ENCODE peak calls at places on chromosomes 5 and 9, in ten cellular contexts. B is endothelial cell of umbilical vein; I is foreskin keratinocyte; N is tibial artery; D is GM23338; W is spleen; M is heart left ventricle; C is CD4-positive, alpha-beta T cell; J is HCT116; E is thyroid gland. L is an unnamed sample.

GRCh38 chr5:81305783-81306182 is 4.4 kb downstream of the ZCCHC9 start:
- DNase-seq in C (no peak), N (no peak), E (no peak), I (no peak), M (no peak), J (no peak), B (no peak), W (no peak), D (no peak), L (no peak)

GRCh38 chr9:101737165-101737704 is 1.2 kb downstream of the GRIN3A start:
- DNase-seq in I (no peak), J (no peak), E (no peak), M (no peak), W (no peak), D (peak), B (no peak), C (no peak), N (no peak), L (no peak)

GRCh38 chr5:35853652-35854051 is 3.0 kb upstream of the IL7R start:
- DNase-seq in J (no peak), M (no peak), I (no peak), E (peak), D (no peak), C (peak), W (no peak), N (no peak), B (no peak), L (peak)

GRCh38 chr5:13029211-13029610 is 915.3 kb downstream of the DNAH5 start:
- DNase-seq in E (no peak), I (no peak), C (no peak), J (no peak), N (no peak), D (no peak), M (no peak), W (no peak), B (no peak), L (no peak)

GRCh38 chr5:83375049-83375710 is 96.4 kb upstream of the VCAN start:
- DNase-seq in N (no peak), I (no peak), J (no peak), B (no peak), W (no peak), M (no peak), E (no peak), D (no peak), C (no peak), L (no peak)

GRCh38 chr9:82570226-82570625 is 492.7 kb downstream of the RASEF start:
- DNase-seq in E (no peak), B (no peak), D (no peak), C (no peak), M (no peak), J (no peak), N (no peak), I (no peak), W (no peak), L (no peak)

GRCh38 chr5:56647109-56647863 is 168.1 kb upstream of the MAP3K1 start:
- DNase-seq in B (no peak), J (no peak), W (no peak), I (no peak), M (no peak), D (no peak), E (no peak), C (no peak), N (no peak), L (no peak)

GRCh38 chr9:120412425-120412951 is 167.5 kb downstream of the CDK5RAP2 start:
- DNase-seq in W (no peak), N (no peak), M (no peak), E (no peak), D (peak), J (no peak), I (peak), B (no peak), C (no peak), L (no peak)

GRCh38 chr5:78972654-78973428 is 12.3 kb downstream of the ARSB start:
- DNase-seq in I (no peak), J (no peak), B (peak), W (no peak), M (peak), N (peak), C (no peak), E (peak), D (no peak), L (peak)

GRCh38 chr9:137321726-137322361 is 19.8 kb upstream of the NRARP start:
- DNase-seq in B (no peak), W (peak), M (no peak), E (no peak), J (no peak), D (no peak), N (no peak), C (no peak), I (no peak), L (peak)

GRCh38 chr5:180271205-180271604 is 20.7 kb downstream of the MAPK9 start:
- DNase-seq in D (no peak), M (no peak), W (no peak), N (no peak), B (no peak), E (no peak), C (no peak), I (no peak), J (no peak), L (no peak)

GRCh38 chr5:4019841-4020240 is 424.2 kb downstream of the IRX1 start:
- DNase-seq in M (no peak), D (no peak), J (no peak), B (no peak), N (no peak), I (no peak), W (no peak), C (no peak), E (no peak), L (no peak)

GRCh38 chr9:90546200-90546599 is 96.4 kb downstream of the DIRAS2 start:
- DNase-seq in M (no peak), W (no peak), B (no peak), D (peak), N (no peak), C (no peak), I (peak), J (no peak), E (peak), L (no peak)

GRCh38 chr5:50550274-50550673 is 109.2 kb upstream of the EMB start:
- DNase-seq in C (no peak), I (no peak), D (peak), N (no peak), B (no peak), E (no peak), W (no peak), M (no peak), J (no peak), L (no peak)

GRCh38 chr5:93892481-93892880 is 151.1 kb upstream of the POU5F2 start:
- DNase-seq in J (no peak), B (no peak), N (no peak), W (no peak), M (no peak), E (no peak), D (no peak), C (no peak), I (no peak), L (no peak)

GRCh38 chr9:116190997-116191396 is 37.4 kb downstream of the PAPPA start:
- DNase-seq in I (peak), J (no peak), E (no peak), W (no peak), D (no peak), C (no peak), M (no peak), N (no peak), B (no peak), L (no peak)

GRCh38 chr5:129972774-129973173 is 68.5 kb downstream of the CHSY3 start:
- DNase-seq in W (no peak), N (no peak), D (no peak), M (no peak), J (no peak), C (no peak), I (no peak), E (no peak), B (no peak), L (no peak)

GRCh38 chr5:36457511-36458260 is 148.7 kb upstream of the SLC1A3 start:
- DNase-seq in W (no peak), J (no peak), C (no peak), B (no peak), E (no peak), D (peak), I (no peak), M (no peak), N (no peak), L (no peak)

GRCh38 chr5:141917760-141918159 is 5.9 kb upstream of the DELE1 start:
- DNase-seq in C (no peak), D (no peak), W (no peak), I (no peak), M (no peak), N (no peak), B (no peak), J (no peak), E (no peak), L (no peak)

GRCh38 chr9:116951588-116952433 is 264.7 kb downstream of the TRIM32 start:
- DNase-seq in M (no peak), E (no peak), D (no peak), J (no peak), N (no peak), I (peak), C (no peak), W (no peak), B (no peak), L (no peak)

GRCh38 chr5:65248896-65249295 is 232.8 kb downstream of the ADAMTS6 start:
- DNase-seq in C (no peak), E (no peak), M (no peak), I (no peak), B (no peak), W (no peak), N (no peak), D (no peak), J (no peak), L (no peak)

GRCh38 chr9:123738664-123739063 is 191.3 kb downstream of the DENND1A start:
- DNase-seq in J (no peak), B (no peak), N (no peak), M (no peak), W (no peak), I (no peak), E (no peak), C (no peak), D (no peak), L (no peak)

GRCh38 chr9:20319641-20320337 is 302.5 kb downstream of the MLLT3 start:
- DNase-seq in B (no peak), W (no peak), M (no peak), J (peak), I (peak), N (no peak), C (no peak), E (peak), D (no peak), L (no peak)

GRCh38 chr5:151684690-151685361 is 1.9 kb downstream of the SPARC start:
- DNase-seq in D (peak), B (peak), J (no peak), M (peak), I (peak), N (peak), W (no peak), C (no peak), E (peak), L (peak)

GRCh38 chr9:69195681-69196080 is 21.6 kb downstream of the TJP2 start:
- DNase-seq in C (no peak), B (no peak), J (no peak), E (no peak), M (no peak), D (no peak), N (no peak), I (no peak), W (no peak), L (no peak)

GRCh38 chr9:28443461-28443860 is 870.2 kb upstream of the C9orf72 start:
- DNase-seq in E (no peak), C (no peak), M (no peak), D (no peak), J (no peak), N (no peak), B (no peak), I (no peak), W (peak), L (no peak)

GRCh38 chr9:108512426-108513173 is 343.2 kb downstream of the ACTL7B start:
- DNase-seq in N (no peak), E (no peak), J (no peak), W (no peak), D (peak), I (no peak), M (no peak), B (no peak), C (no peak), L (no peak)

GRCh38 chr5:58666598-58667595 is 84.0 kb downstream of the RAB3C start:
- DNase-seq in W (no peak), B (peak), N (no peak), E (no peak), C (no peak), M (no peak), I (no peak), J (no peak), D (peak), L (no peak)

GRCh38 chr9:79912641-79913040 is 340.9 kb downstream of the TLE4 start:
- DNase-seq in D (no peak), E (no peak), N (no peak), J (no peak), I (no peak), B (no peak), C (no peak), W (no peak), M (no peak), L (no peak)

GRCh38 chr9:77854258-77854915 is 177.2 kb downstream of the GNAQ start:
- DNase-seq in N (no peak), M (no peak), I (no peak), E (no peak), D (no peak), B (peak), J (no peak), W (no peak), C (no peak), L (no peak)

GRCh38 chr9:6239694-6240093 is 24.1 kb downstream of the IL33 start:
- DNase-seq in M (no peak), I (no peak), N (no peak), E (no peak), C (no peak), B (no peak), D (no peak), J (no peak), W (no peak), L (no peak)

GRCh38 chr5:34035732-34036131 is 7.3 kb downstream of the C1QTNF3 start:
- DNase-seq in D (no peak), J (no peak), I (no peak), W (no peak), E (no peak), B (no peak), N (no peak), M (no peak), C (no peak), L (no peak)

DNA sequence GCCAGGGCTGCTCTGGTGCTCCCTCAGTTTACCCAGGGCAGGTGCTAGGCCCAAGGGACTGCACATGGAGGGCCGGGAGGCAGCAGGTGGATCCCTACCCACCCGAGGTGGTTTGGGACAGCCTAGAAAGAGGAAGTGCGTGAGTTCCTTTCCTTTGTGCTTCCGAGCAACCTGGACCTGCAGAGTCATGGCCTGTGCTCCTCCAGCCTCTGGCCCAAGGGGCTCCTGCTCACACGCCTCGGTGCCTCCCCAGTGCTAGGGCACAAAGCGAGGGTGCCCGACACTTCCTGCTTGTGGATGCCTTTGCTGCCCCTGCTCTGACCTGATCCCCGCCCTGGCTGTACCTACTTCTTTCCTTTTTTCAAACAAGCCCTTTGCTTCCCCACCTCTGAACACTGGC is 79.3 kb downstream of the RXRA start:
- DNase-seq in W (peak), N (no peak), B (no peak), M (no peak), I (no peak), E (no peak), D (no peak), J (no peak), C (no peak), L (no peak)
- H3K27ac ChIP-seq in W (peak), N (peak), B (no peak), M (peak), I (no peak), E (peak), D (no peak), J (peak), C (no peak), L (no peak)

GRCh38 chr9:96441798-96442445 is 8.0 kb upstream of the HABP4 start:
- DNase-seq in M (no peak), E (no peak), D (peak), W (no peak), I (no peak), N (no peak), C (no peak), J (no peak), B (no peak), L (no peak)
- TF ChIP-seq CTCF in M (peak), E (no peak), D (peak), W (peak), I (peak), N (peak), C (peak), J (peak), B (peak), L (no peak)

DNA sequence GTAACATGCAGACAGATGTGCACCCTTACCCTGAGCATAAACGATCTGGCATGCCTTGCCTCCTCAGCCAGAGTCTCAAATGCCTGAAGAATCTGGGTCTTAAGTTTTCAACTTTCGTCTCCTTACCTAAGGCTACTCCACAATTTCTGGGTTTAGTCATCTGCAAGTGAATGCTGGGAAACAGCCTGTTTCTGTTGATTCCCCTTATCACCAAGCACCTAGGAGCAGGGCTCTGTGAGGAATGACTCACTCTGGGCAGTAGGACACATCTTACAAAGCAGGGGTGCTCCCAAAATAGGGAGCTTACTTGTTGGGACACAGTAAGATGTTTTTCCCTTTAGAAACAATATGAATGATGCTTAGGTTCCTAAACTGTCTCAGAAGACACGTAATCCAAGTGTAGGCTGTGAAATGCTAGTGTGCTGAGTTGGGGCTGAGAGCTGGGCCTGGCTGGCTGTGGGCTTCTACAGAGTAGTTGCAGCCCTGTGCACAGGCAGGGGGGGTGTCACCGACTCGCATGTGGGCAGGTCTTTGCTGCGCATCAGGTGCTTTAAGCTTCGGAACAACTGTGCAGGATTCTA is 58.0 kb downstream of the DAP start:
- DNase-seq in N (no peak), W (no peak), C (no peak), M (no peak), D (no peak), B (peak), I (peak), E (peak), J (peak), L (no peak)
- H3K27ac ChIP-seq in N (peak), W (no peak), C (no peak), M (peak), D (no peak), B (peak), I (peak), E (peak), J (peak), L (no peak)

DNA sequence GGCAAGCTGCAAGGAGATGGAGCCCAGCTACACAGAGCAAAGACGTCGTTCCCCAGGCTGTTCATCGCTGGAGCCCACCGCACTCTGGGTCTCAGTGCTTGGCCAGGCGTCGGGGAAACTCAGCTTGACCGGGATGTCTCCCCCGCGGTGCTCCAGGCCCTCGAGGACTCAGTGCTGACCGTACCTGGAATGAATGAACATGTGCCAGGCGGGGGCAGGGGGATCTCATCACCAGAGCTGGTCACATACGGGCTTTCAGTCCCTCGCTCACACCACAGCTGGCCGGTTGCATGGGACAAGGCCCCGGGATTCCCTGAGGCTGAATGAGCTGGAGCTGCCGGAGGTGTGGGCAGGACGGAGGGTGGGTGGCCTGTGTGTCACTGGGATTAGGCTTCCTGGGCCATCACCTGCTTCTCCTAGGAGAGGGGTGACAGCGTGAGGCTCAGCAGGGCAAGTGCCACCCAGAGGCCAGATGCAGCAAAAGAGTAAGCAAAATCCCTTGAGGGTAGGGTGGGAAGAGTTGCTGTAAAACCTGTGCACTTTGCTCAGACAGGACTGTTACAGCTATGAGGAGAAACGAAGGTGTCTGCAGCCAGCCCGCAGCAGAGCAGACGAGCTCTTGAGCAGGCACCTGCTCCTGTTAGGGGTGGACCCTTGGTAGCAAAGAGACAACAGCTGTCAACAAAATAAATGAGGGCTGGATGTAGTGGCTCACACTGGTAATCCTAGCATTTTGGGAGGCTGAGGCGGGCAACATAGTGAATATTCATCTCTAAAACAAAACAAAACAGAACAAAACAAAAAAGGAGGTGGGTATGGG is 70.7 kb upstream of the RAPGEF1 start:
- DNase-seq in D (no peak), B (no peak), C (no peak), W (no peak), I (no peak), E (no peak), N (no peak), M (no peak), J (no peak), L (no peak)
- TF ChIP-seq CTCF in D (peak), B (no peak), C (no peak), W (no peak), I (peak), E (no peak), N (no peak), M (no peak), J (no peak), L (no peak)

GRCh38 chr9:128048663-128049062 is 18.5 kb downstream of the NAIF1 start:
- DNase-seq in N (no peak), B (no peak), C (no peak), J (no peak), D (no peak), W (no peak), E (no peak), M (no peak), I (no peak), L (peak)
- H3K27ac ChIP-seq in N (no peak), B (no peak), C (no peak), J (no peak), D (no peak), W (no peak), E (no peak), M (no peak), I (no peak), L (no peak)

DNA sequence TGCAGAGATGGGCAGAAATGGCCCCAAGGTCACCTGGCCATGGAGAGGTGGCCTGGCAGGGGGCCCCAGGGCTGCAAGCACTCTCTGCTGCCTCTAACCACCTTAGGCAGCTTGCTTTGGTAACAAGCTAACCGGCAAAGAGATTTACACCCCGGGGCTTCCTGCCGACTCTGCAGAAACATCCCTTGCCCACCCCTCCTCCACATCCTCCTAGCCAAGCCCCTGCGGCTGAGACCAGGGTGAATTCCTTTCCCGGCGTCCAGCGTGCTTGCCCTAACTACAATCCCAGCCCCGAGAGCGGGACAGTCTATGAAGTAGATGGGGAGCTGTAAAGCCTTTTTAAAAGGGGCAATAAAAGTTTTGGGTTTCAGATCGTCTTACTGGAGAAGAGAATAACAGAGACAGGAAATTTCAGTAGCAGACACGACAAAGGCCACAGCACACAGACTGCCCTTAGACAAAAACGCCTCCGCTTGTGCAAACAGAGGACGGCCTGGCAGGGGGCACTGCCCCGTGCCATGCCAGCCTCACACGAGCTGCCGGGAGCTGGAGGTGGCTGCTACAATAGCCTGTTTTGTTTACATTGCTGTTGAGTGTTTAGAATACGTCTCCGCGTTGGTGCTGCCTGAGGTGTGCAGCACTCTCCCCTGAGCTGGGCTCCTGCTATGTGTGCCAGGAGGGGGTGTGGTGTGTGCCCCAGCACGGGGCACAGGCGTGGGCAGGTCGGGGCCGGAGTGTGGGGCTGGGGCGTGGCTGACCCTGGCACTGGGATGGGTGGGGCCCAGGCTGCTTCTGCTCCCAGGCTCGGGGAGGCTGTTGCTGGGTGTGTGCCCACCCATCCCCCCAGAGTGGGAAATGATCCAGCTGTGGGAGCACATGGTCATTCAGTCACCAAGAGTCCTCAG is 15.3 kb downstream of the MYMK start:
- DNase-seq in W (no peak), D (peak), J (no peak), I (no peak), M (no peak), N (no peak), E (peak), B (no peak), C (peak), L (no peak)
- TF ChIP-seq CTCF in W (no peak), D (no peak), J (no peak), I (no peak), M (no peak), N (no peak), E (no peak), B (no peak), C (no peak), L (no peak)

L was measured in testis.